ENCODE peak calls at places on chromosomes 5 and 9, in five cellular contexts. One of them, this sample, is unnamed.

GRCh38 chr9:116496167-116496566 is 190.9 kb upstream of the TRIM32 start:
- DNase-seq in colonic mucosa: no peak
- DNase-seq in cardiac muscle cell: no peak
- DNase-seq in endothelial cell of umbilical vein: no peak
- DNase-seq in pancreas: no peak
- DNase-seq in this sample: no peak

GRCh38 chr5:167587768-167588167 is 703.7 kb upstream of the WWC1 start:
- DNase-seq in pancreas: no peak
- DNase-seq in endothelial cell of umbilical vein: no peak
- DNase-seq in colonic mucosa: no peak
- DNase-seq in cardiac muscle cell: peak; percentile 73
- DNase-seq in this sample: peak; percentile 42

GRCh38 chr5:143050183-143050582 is 280.0 kb downstream of the ARHGAP26 start:
- DNase-seq in cardiac muscle cell: no peak
- DNase-seq in pancreas: no peak
- DNase-seq in endothelial cell of umbilical vein: no peak
- DNase-seq in colonic mucosa: no peak
- DNase-seq in this sample: no peak

GRCh38 chr5:177129206-177129605 is 4.4 kb upstream of the NSD1 start:
- DNase-seq in pancreas: peak; percentile 14
- DNase-seq in endothelial cell of umbilical vein: no peak
- DNase-seq in colonic mucosa: no peak
- DNase-seq in cardiac muscle cell: no peak
- DNase-seq in this sample: no peak

GRCh38 chr5:131720714-131721113 is 76.1 kb downstream of the FNIP1 start:
- DNase-seq in pancreas: no peak
- DNase-seq in endothelial cell of umbilical vein: peak; percentile 91
- DNase-seq in colonic mucosa: no peak
- DNase-seq in cardiac muscle cell: no peak
- DNase-seq in this sample: no peak

GRCh38 chr5:175464414-175465233 is 13.7 kb upstream of the SFXN1 start:
- DNase-seq in pancreas: no peak
- DNase-seq in endothelial cell of umbilical vein: peak; percentile 37
- DNase-seq in colonic mucosa: peak; percentile 74
- DNase-seq in cardiac muscle cell: peak; percentile 65
- DNase-seq in this sample: peak; percentile 25

GRCh38 chr9:126463426-126463825 is 136.8 kb downstream of the MVB12B start:
- DNase-seq in pancreas: no peak
- DNase-seq in endothelial cell of umbilical vein: no peak
- DNase-seq in cardiac muscle cell: no peak
- DNase-seq in colonic mucosa: no peak
- DNase-seq in this sample: no peak

GRCh38 chr5:59528226-59528862 is 365.2 kb downstream of the PDE4D start:
- DNase-seq in pancreas: no peak
- DNase-seq in colonic mucosa: no peak
- DNase-seq in endothelial cell of umbilical vein: peak; percentile 11
- DNase-seq in cardiac muscle cell: no peak
- DNase-seq in this sample: no peak

GRCh38 chr5:76958976-76959767 is 6.3 kb downstream of the CRHBP start:
- DNase-seq in endothelial cell of umbilical vein: peak; percentile 83
- DNase-seq in pancreas: no peak
- DNase-seq in colonic mucosa: no peak
- DNase-seq in cardiac muscle cell: no peak
- DNase-seq in this sample: peak; percentile 63

GRCh38 chr9:110337727-110338522 is at the start of gene TXNDC8:
- DNase-seq in cardiac muscle cell: no peak
- DNase-seq in colonic mucosa: no peak
- DNase-seq in endothelial cell of umbilical vein: peak; percentile 19
- DNase-seq in pancreas: no peak
- DNase-seq in this sample: no peak

GRCh38 chr9:137423810-137424291 is 658 bp downstream of the NOXA1 start:
- DNase-seq in pancreas: peak; percentile 83
- DNase-seq in colonic mucosa: peak; percentile 62
- DNase-seq in endothelial cell of umbilical vein: no peak
- DNase-seq in cardiac muscle cell: no peak
- DNase-seq in this sample: no peak

GRCh38 chr9:137422668-137423000 is 328 bp downstream of the EXD3 start:
- DNase-seq in cardiac muscle cell: peak; percentile 64
- DNase-seq in pancreas: peak; percentile 80
- DNase-seq in colonic mucosa: peak; percentile 59
- DNase-seq in endothelial cell of umbilical vein: peak; percentile 28
- DNase-seq in this sample: no peak

GRCh38 chr9:137421838-137422667 is 909 bp downstream of the EXD3 start:
- DNase-seq in cardiac muscle cell: no peak
- DNase-seq in pancreas: no peak
- DNase-seq in endothelial cell of umbilical vein: no peak
- DNase-seq in colonic mucosa: no peak
- DNase-seq in this sample: no peak

GRCh38 chr9:137426018-137426681 is 3.0 kb downstream of the NOXA1 start:
- DNase-seq in cardiac muscle cell: no peak
- DNase-seq in colonic mucosa: no peak
- DNase-seq in endothelial cell of umbilical vein: no peak
- DNase-seq in pancreas: peak; percentile 57
- DNase-seq in this sample: no peak

GRCh38 chr9:137423001-137423809 is at the start of the genes EXD3 and NOXA1:
- DNase-seq in endothelial cell of umbilical vein: peak; percentile 80
- DNase-seq in cardiac muscle cell: peak; percentile 97
- DNase-seq in colonic mucosa: peak; percentile 96
- DNase-seq in pancreas: peak; percentile 99
- DNase-seq in this sample: peak; percentile 61
- TF ChIP-seq CTCF in endothelial cell of umbilical vein: peak; percentile 77
- TF ChIP-seq CTCF in cardiac muscle cell: peak; percentile 55
- TF ChIP-seq CTCF in colonic mucosa: peak; percentile 19
- TF ChIP-seq CTCF in pancreas: peak; percentile 37
- TF ChIP-seq CTCF in this sample: peak; percentile 48

GRCh38 chr9:129958771-129959170 is 84.2 kb downstream of the FNBP1 start:
- DNase-seq in colonic mucosa: no peak
- DNase-seq in endothelial cell of umbilical vein: no peak
- DNase-seq in pancreas: no peak
- DNase-seq in cardiac muscle cell: no peak
- DNase-seq in this sample: no peak

GRCh38 chr9:129953736-129954135 is 89.3 kb downstream of the FNBP1 start:
- DNase-seq in cardiac muscle cell: no peak
- DNase-seq in colonic mucosa: no peak
- DNase-seq in pancreas: no peak
- DNase-seq in endothelial cell of umbilical vein: no peak
- DNase-seq in this sample: no peak

GRCh38 chr9:129952337-129952736 is 90.7 kb downstream of the FNBP1 start:
- DNase-seq in cardiac muscle cell: no peak
- DNase-seq in colonic mucosa: no peak
- DNase-seq in pancreas: no peak
- DNase-seq in endothelial cell of umbilical vein: no peak
- DNase-seq in this sample: no peak

GRCh38 chr9:129949821-129950220 is 93.2 kb downstream of the FNBP1 start:
- DNase-seq in cardiac muscle cell: no peak
- DNase-seq in colonic mucosa: no peak
- DNase-seq in pancreas: no peak
- DNase-seq in endothelial cell of umbilical vein: no peak
- DNase-seq in this sample: no peak

GRCh38 chr9:129954868-129955550 is 88.0 kb downstream of the FNBP1 start:
- DNase-seq in colonic mucosa: no peak
- DNase-seq in endothelial cell of umbilical vein: peak; percentile 45
- DNase-seq in cardiac muscle cell: no peak
- DNase-seq in pancreas: no peak
- DNase-seq in this sample: no peak
- H3K27ac ChIP-seq in colonic mucosa: no peak overlapping the region
- H3K27ac ChIP-seq in endothelial cell of umbilical vein: no peak overlapping the region
- H3K27ac ChIP-seq in cardiac muscle cell: no peak overlapping the region
- H3K27ac ChIP-seq in pancreas: no peak overlapping the region
- H3K27ac ChIP-seq in this sample: no peak overlapping the region

GRCh38 chr5:170913573-170913972 is 51.8 kb downstream of the RANBP17 start:
- DNase-seq in endothelial cell of umbilical vein: no peak
- DNase-seq in colonic mucosa: no peak
- DNase-seq in pancreas: no peak
- DNase-seq in cardiac muscle cell: no peak
- DNase-seq in this sample: no peak

GRCh38 chr5:170920196-170920595 is 58.4 kb downstream of the RANBP17 start:
- DNase-seq in cardiac muscle cell: no peak
- DNase-seq in pancreas: no peak
- DNase-seq in colonic mucosa: no peak
- DNase-seq in endothelial cell of umbilical vein: no peak
- DNase-seq in this sample: no peak

DNA sequence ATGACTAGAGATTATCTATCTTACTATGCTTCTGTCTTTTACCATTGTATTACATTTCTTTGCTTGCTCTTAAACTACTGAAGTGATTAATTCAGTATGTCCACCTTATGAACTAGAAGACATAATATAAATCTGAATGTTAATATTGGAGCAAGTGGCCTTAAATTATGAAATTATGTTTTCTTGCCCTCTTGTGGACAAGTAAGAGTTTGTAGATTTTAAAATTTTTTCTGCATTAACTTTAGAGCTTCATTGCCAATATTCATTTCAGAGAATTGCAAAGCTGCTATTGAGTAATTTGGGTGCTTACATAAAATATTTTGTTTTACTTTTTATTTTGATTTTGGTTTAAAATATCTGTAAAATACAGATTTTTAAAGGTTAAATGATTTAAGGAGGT is 55.3 kb downstream of the RANBP17 start:
- DNase-seq in endothelial cell of umbilical vein: peak; percentile 6
- DNase-seq in cardiac muscle cell: no peak
- DNase-seq in pancreas: no peak
- DNase-seq in colonic mucosa: no peak
- DNase-seq in this sample: no peak
- TF ChIP-seq CTCF in endothelial cell of umbilical vein: no peak
- TF ChIP-seq CTCF in cardiac muscle cell: peak; percentile 17
- TF ChIP-seq CTCF in pancreas: no peak
- TF ChIP-seq CTCF in colonic mucosa: no peak
- TF ChIP-seq CTCF in this sample: no peak

GRCh38 chr9:3794005-3794404 is 268.2 kb upstream of the RFX3 start:
- DNase-seq in pancreas: no peak
- DNase-seq in colonic mucosa: no peak
- DNase-seq in cardiac muscle cell: peak; percentile 7
- DNase-seq in endothelial cell of umbilical vein: no peak
- DNase-seq in this sample: no peak
- H3K27ac ChIP-seq in pancreas: no peak overlapping the region
- H3K27ac ChIP-seq in colonic mucosa: no peak overlapping the region
- H3K27ac ChIP-seq in cardiac muscle cell: no peak overlapping the region
- H3K27ac ChIP-seq in endothelial cell of umbilical vein: no peak overlapping the region
- H3K27ac ChIP-seq in this sample: no peak overlapping the region

GRCh38 chr5:146048994-146049703 is 56.2 kb downstream of the PLAC8L1 start:
- DNase-seq in cardiac muscle cell: peak; percentile 75
- DNase-seq in colonic mucosa: peak; percentile 76
- DNase-seq in pancreas: no peak
- DNase-seq in endothelial cell of umbilical vein: peak; percentile 74
- DNase-seq in this sample: peak; percentile 69
- TF ChIP-seq CTCF in cardiac muscle cell: peak; percentile 78
- TF ChIP-seq CTCF in colonic mucosa: peak; percentile 54
- TF ChIP-seq CTCF in pancreas: peak; percentile 39
- TF ChIP-seq CTCF in endothelial cell of umbilical vein: peak; percentile 75
- TF ChIP-seq CTCF in this sample: peak; percentile 86

This sample was measured in brain microvascular endothelial cell.